ENCODE peak calls at places on chromosome 2, in six cellular contexts. Z, J, A, D, W and O are unnamed samples.

GRCh38 chr2:196073521-196073920 is 4.9 kb upstream of the DNAH7 start:
- DNase-seq in D (no peak), A (no peak), J (no peak), W (no peak), Z (no peak), O (no peak)

GRCh38 chr2:122516775-122517174 is 761.3 kb downstream of the TSN start:
- DNase-seq in D (peak), W (no peak), A (no peak), Z (no peak), J (no peak), O (peak)

GRCh38 chr2:200336980-200337615 is 30.6 kb downstream of the SPATS2L start:
- DNase-seq in J (no peak), Z (no peak), A (no peak), W (no peak), D (no peak), O (no peak)

GRCh38 chr2:31147645-31148044 is 9.4 kb upstream of the GALNT14 start:
- DNase-seq in Z (no peak), W (no peak), D (no peak), J (no peak), A (no peak), O (no peak)

GRCh38 chr2:235021752-235022151 is 69.9 kb downstream of the SH3BP4 start:
- DNase-seq in D (no peak), Z (no peak), A (peak), W (no peak), J (peak), O (no peak)

GRCh38 chr2:17416891-17417391 is 101.3 kb downstream of the RAD51AP2 start:
- DNase-seq in J (peak), Z (no peak), D (no peak), W (no peak), A (peak), O (no peak)

GRCh38 chr2:128315829-128316776 is 2.6 kb downstream of the HS6ST1 start:
- DNase-seq in A (no peak), J (no peak), D (peak), Z (peak), W (no peak), O (no peak)

GRCh38 chr2:186887107-186888090 is 38.4 kb upstream of the ZSWIM2 start:
- DNase-seq in W (no peak), J (no peak), Z (no peak), A (no peak), D (no peak), O (no peak)

GRCh38 chr2:174575124-174575776 is 22.4 kb downstream of the WIPF1 start:
- DNase-seq in D (no peak), J (no peak), Z (no peak), W (no peak), A (no peak), O (no peak)

GRCh38 chr2:179569834-179570233 is 291.6 kb downstream of the ZNF385B start:
- DNase-seq in A (no peak), D (no peak), Z (no peak), J (peak), W (no peak), O (no peak)

GRCh38 chr2:191675807-191676667 is 1.9 kb upstream of the NABP1 start:
- DNase-seq in J (peak), W (peak), Z (peak), D (no peak), A (no peak), O (no peak)

GRCh38 chr2:28406276-28407096 is 13.8 kb downstream of the FOSL2 start:
- DNase-seq in A (peak), D (no peak), J (peak), Z (no peak), W (no peak), O (no peak)

GRCh38 chr2:48600204-48600813 is 17.3 kb upstream of the GTF2A1L start:
- DNase-seq in A (peak), Z (peak), W (no peak), D (peak), J (peak), O (no peak)

GRCh38 chr2:223203971-223204370 is 152.0 kb downstream of the KCNE4 start:
- DNase-seq in A (peak), Z (no peak), J (peak), D (no peak), W (no peak), O (no peak)

GRCh38 chr2:162301151-162301804 is 17.2 kb downstream of the IFIH1 start:
- DNase-seq in D (no peak), W (peak), A (peak), Z (peak), J (peak), O (no peak)